ENCODE peak calls at places on chromosomes 5 and 9, in five cellular contexts. X is upper lobe of left lung, N is uterus, O is osteoblast, T is ovary. S is an unnamed sample. For H3K36me3, the result is how much of the 10 kb centered on the place peaks cover.

GRCh38 chr9:13841801-13842462 is 472.0 kb downstream of the NFIB start:
- DNase-seq in O (no peak), X (no peak), T (no peak), N (no peak), S (no peak)

GRCh38 chr5:73728493-73729273 is 102.7 kb downstream of the ARHGEF28 start:
- DNase-seq in N (no peak), X (no peak), O (no peak), T (peak), S (peak)

GRCh38 chr9:97529363-97530076 is 28.1 kb downstream of the TMOD1 start:
- DNase-seq in T (peak), O (no peak), N (peak), X (peak), S (no peak)

GRCh38 chr9:114156658-114157421 is 1.5 kb downstream of the COL27A1 start:
- DNase-seq in O (peak), N (peak), T (peak), X (peak), S (peak)

GRCh38 chr9:19642256-19642655 is 146.6 kb downstream of the SLC24A2 start:
- DNase-seq in N (no peak), X (no peak), O (no peak), T (no peak), S (no peak)

GRCh38 chr5:159792180-159792579 is 124.1 kb upstream of the ADRA1B start:
- DNase-seq in O (no peak), N (no peak), T (no peak), X (no peak), S (no peak)

GRCh38 chr5:106290841-106291240 is 1379.9 kb downstream of the EFNA5 start:
- DNase-seq in X (no peak), T (no peak), O (no peak), N (no peak), S (no peak)

GRCh38 chr5:60023255-60023654 is 129.7 kb upstream of the PDE4D start:
- DNase-seq in O (no peak), N (no peak), T (no peak), X (no peak), S (no peak)

GRCh38 chr5:135331612-135332011 is 67.4 kb downstream of the MACROH2A1 start:
- DNase-seq in X (no peak), T (no peak), N (no peak), O (no peak), S (no peak)

GRCh38 chr5:6592611-6593010 is 40.2 kb downstream of the NSUN2 start:
- DNase-seq in N (no peak), X (no peak), O (peak), T (no peak), S (no peak)

GRCh38 chr9:110887276-110887675 is 151.0 kb downstream of the LPAR1 start:
- DNase-seq in T (no peak), X (no peak), O (no peak), N (no peak), S (no peak)

GRCh38 chr9:91840469-91840868 is 109.6 kb downstream of the ROR2 start:
- DNase-seq in T (no peak), N (no peak), O (no peak), X (no peak), S (no peak)

GRCh38 chr5:173832386-173832785 is 55.8 kb upstream of the CPEB4 start:
- DNase-seq in T (no peak), N (no peak), O (no peak), X (no peak), S (no peak)

GRCh38 chr9:127279717-127280285 is 15.2 kb downstream of the GARNL3 start:
- DNase-seq in X (no peak), N (no peak), O (no peak), T (no peak), S (peak)

GRCh38 chr9:107681988-107682387 is 192.4 kb upstream of the KLF4 start:
- DNase-seq in X (no peak), O (no peak), T (no peak), N (no peak), S (no peak)

GRCh38 chr5:72013741-72014703 is 93.3 kb upstream of the MAP1B start:
- DNase-seq in T (no peak), O (peak), N (no peak), X (no peak), S (peak)

GRCh38 chr9:107044872-107045271 is 181.9 kb downstream of the ZNF462 start:
- DNase-seq in O (peak), T (no peak), X (no peak), N (no peak), S (no peak)

GRCh38 chr5:58794875-58795274 is 212.0 kb downstream of the RAB3C start:
- DNase-seq in N (no peak), X (no peak), O (no peak), T (no peak), S (no peak)

GRCh38 chr5:21685016-21685415 is 1168.1 kb downstream of the CDH12 start:
- DNase-seq in X (no peak), N (no peak), T (no peak), O (no peak), S (no peak)

GRCh38 chr5:179914032-179914755 is 6.5 kb upstream of the TBC1D9B start:
- DNase-seq in O (peak), N (no peak), X (peak), T (no peak), S (no peak)

GRCh38 chr9:33165263-33166151 is 1.6 kb downstream of the B4GALT1 start:
- DNase-seq in T (peak), N (peak), X (peak), O (peak), S (peak)

GRCh38 chr5:79792518-79792917 is 102.9 kb downstream of the CMYA5 start:
- DNase-seq in X (no peak), N (no peak), T (no peak), O (no peak), S (no peak)

GRCh38 chr5:1750469-1750868 is 49.2 kb downstream of the MRPL36 start:
- DNase-seq in O (peak), N (no peak), T (no peak), X (peak), S (no peak)

GRCh38 chr9:36749461-36749860 is 176.8 kb downstream of the MELK start:
- DNase-seq in X (no peak), T (no peak), N (no peak), O (no peak), S (no peak)

GRCh38 chr9:530681-531080 is 310.8 kb upstream of the DMRT1 start:
- DNase-seq in N (no peak), T (no peak), O (no peak), X (peak), S (peak)

GRCh38 chr5:172740483-172741205 is 30.4 kb downstream of the DUSP1 start:
- DNase-seq in T (no peak), N (peak), O (peak), X (peak), S (peak)

GRCh38 chr9:109862452-109862851 is 82.5 kb downstream of the PALM2AKAP2 start:
- DNase-seq in T (no peak), N (no peak), X (no peak), O (no peak), S (no peak)

GRCh38 chr9:117704024-117704575 is at the start of gene TLR4:
- DNase-seq in T (peak), X (peak), N (peak), O (peak), S (peak)

GRCh38 chr9:115653231-115653630 is 500.4 kb upstream of the PAPPA start:
- DNase-seq in X (no peak), O (no peak), T (no peak), N (no peak), S (no peak)

GRCh38 chr5:128905225-128906110 is 59.8 kb upstream of the SLC27A6 start:
- DNase-seq in O (no peak), T (no peak), X (no peak), N (peak), S (peak)

GRCh38 chr9:78103971-78104433 is 72.4 kb upstream of the GNAQ start:
- DNase-seq in O (no peak), X (peak), T (no peak), N (no peak), S (peak)

GRCh38 chr5:56339732-56340131 is 106.6 kb upstream of the ANKRD55 start:
- DNase-seq in T (no peak), N (no peak), O (no peak), X (no peak), S (no peak)

GRCh38 chr9:34550016-34550680 is 27.4 kb upstream of the ENHO start:
- DNase-seq in X (peak), O (peak), N (no peak), T (no peak), S (no peak)

GRCh38 chr5:107594253-107595045 is 76.3 kb downstream of the EFNA5 start:
- DNase-seq in T (no peak), N (no peak), O (no peak), X (no peak), S (no peak)

GRCh38 chr5:41871866-41872265 is 1.6 kb upstream of the OXCT1 start:
- DNase-seq in N (peak), O (peak), T (no peak), X (no peak), S (no peak)

GRCh38 chr5:144421411-144421810 is 250.7 kb downstream of the KCTD16 start:
- DNase-seq in X (no peak), N (no peak), T (no peak), O (no peak), S (no peak)

GRCh38 chr9:86324308-86324707 is 29.9 kb downstream of the TUT7 start:
- DNase-seq in O (no peak), T (no peak), X (no peak), N (no peak), S (no peak)

DNA sequence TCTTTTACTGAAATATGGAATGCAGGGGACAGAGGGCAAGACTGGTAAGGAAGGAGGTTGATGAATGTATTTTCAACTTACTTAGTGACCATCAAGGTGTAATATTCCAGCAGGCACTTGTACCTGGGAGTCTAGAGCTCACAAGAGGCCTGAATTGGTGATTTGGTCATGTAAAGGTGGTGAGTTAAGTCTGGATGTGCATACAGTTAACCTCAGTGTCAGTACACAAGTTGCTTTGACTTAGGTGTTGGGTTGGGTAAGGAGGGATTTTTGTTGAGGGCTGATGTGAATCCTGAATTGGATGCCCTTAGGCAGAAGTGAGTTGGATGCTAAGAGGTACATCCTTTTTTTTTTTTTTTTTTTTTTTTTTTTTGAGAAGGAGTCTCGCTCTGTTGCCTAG is 7.4 kb downstream of the SREK1 start:
- DNase-seq in O (no peak), N (no peak), X (no peak), T (no peak), S (no peak)
- H3K36me3 ChIP-seq in O (under half), N (under half), X (under half), T (under half), S (under half)

DNA sequence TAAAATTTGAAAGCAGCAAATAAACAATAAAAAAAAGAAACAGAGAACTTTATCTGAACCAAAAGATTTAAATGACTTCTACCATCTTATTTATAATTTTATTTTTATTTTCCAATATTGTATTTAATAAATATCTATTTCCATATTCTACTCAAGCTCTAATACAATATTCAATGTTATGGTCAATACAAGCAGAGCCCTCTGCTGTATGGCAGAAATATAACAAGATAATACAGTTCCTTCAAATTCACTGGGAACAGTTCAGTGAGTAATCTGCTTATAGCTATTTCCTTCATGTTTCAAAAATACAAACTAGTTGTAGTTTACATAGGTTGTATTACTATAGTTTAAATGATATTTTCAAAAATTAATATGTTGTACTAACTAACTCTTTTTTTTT is 332.7 kb downstream of the PRDM9 start:
- DNase-seq in O (no peak), N (no peak), X (no peak), T (no peak), S (no peak)
- TF ChIP-seq CTCF in O (no peak), N (no peak), X (no peak), T (no peak), S (no peak)

GRCh38 chr9:99801775-99802174 is 19.9 kb upstream of the NR4A3 start:
- DNase-seq in N (no peak), X (no peak), T (no peak), O (no peak), S (no peak)
- H3K36me3 ChIP-seq in N (under half), X (under half), T (under half), O (under half), S (under half)

GRCh38 chr9:137217276-137218211 is 4.5 kb downstream of the RNF208 start:
- DNase-seq in X (peak), O (no peak), N (no peak), T (peak), S (peak)
- TF ChIP-seq CTCF in X (no peak), O (no peak), N (no peak), T (no peak), S (no peak)

DNA sequence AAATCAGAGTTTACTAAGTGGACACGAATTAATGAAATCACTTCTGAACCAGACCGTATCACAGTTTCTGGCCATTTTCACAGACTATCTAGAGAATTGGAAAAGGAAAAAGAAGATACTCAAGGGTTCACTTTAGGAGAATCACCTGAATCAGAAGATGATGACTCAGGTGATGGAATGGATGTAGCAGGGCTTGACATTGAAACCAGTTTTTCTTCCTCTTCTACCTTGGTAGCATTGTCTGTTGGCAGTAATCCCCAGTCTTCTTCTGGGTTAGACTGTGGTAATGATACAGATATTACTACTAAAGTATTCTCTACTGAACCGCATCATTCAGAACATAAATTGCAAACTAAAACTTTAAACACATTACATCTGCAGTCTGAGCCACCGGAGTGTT is 38.5 kb downstream of the ICE1 start:
- DNase-seq in T (no peak), O (no peak), X (no peak), N (no peak), S (no peak)
- H3K36me3 ChIP-seq in T (under half), O (half or more), X (half or more), N (under half), S (under half)

GRCh38 chr5:96875805-96876291 is 452 bp upstream of the ERAP2 start:
- DNase-seq in T (no peak), N (no peak), O (no peak), X (no peak), S (no peak)
- TF ChIP-seq CTCF in T (no peak), N (no peak), O (no peak), X (no peak), S (no peak)

GRCh38 chr9:93028448-93029006 is 30.0 kb upstream of the SUSD3 start:
- DNase-seq in T (no peak), O (peak), X (peak), N (no peak), S (no peak)
- H3K36me3 ChIP-seq in T (under half), O (under half), X (under half), N (under half), S (under half)

GRCh38 chr9:134032456-134033222 is 7.4 kb downstream of the BRD3OS start:
- DNase-seq in N (no peak), O (peak), X (no peak), T (no peak), S (no peak)

GRCh38 chr9:134033516-134034214 is 8.4 kb downstream of the BRD3OS start:
- DNase-seq in X (no peak), O (peak), N (no peak), T (no peak), S (no peak)

GRCh38 chr9:134029248-134030226 is 4.3 kb downstream of the BRD3OS start:
- DNase-seq in X (no peak), O (peak), T (no peak), N (no peak), S (no peak)

GRCh38 chr9:134031071-134031470 is 5.8 kb downstream of the BRD3OS start:
- DNase-seq in T (no peak), O (no peak), N (no peak), X (no peak), S (no peak)

DNA sequence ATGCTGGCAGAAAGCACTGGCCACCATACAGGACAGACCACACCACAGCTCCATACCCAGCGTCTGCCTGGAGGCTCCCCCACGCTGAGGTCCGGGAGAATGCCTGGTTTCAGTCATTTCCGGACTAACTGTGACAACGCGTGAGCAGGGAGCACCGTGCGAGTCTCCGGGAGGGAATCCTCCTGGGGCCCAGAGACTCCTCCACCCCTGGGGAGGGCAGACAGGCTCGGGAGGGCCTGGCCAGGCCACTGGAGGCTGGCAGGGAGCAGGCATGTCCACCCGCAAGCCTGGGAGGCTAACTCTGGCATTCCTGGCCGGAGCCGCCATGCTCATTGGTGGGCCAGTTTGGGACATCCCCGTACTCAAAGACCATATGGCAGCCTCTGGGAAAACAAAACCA is 6.5 kb downstream of the BRD3OS start:
- DNase-seq in O (peak), T (no peak), X (no peak), N (no peak), S (no peak)
- TF ChIP-seq CTCF in O (no peak), T (no peak), X (no peak), N (no peak), S (no peak)

DNA sequence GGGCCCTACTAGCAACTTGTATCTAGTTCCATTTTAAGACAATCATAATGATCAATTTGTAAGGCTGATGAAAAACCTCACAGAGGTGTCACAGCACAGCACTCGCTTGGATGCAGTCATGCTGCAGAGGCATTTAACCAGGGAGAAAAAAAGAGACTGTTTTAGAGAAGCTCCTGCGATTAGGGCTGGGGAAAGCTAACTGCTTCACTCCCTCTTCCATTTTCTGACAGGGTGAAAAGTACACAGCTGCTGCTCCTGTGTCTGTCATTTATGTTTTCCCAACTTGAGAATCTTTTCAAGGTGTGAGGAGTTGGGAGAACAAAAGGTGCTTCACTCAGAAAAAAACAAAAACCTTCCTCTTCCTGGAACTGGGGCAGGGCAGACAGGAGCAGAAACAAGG is 106.3 kb downstream of the CDK5RAP2 start:
- DNase-seq in O (no peak), N (no peak), X (no peak), T (no peak), S (no peak)
- H3K36me3 ChIP-seq in O (under half), N (under half), X (under half), T (under half), S (under half)

GRCh38 chr5:113187879-113188278 is 211.3 kb downstream of the DCP2 start:
- DNase-seq in N (no peak), O (no peak), X (no peak), T (no peak), S (no peak)

GRCh38 chr5:113189291-113189690 is 212.7 kb downstream of the DCP2 start:
- DNase-seq in O (no peak), N (no peak), X (no peak), T (no peak), S (no peak)

GRCh38 chr5:113183694-113184093 is 207.1 kb downstream of the DCP2 start:
- DNase-seq in O (no peak), N (no peak), X (no peak), T (no peak), S (no peak)

GRCh38 chr5:113188454-113188853 is 211.9 kb downstream of the DCP2 start:
- DNase-seq in T (no peak), O (no peak), N (no peak), X (no peak), S (no peak)

DNA sequence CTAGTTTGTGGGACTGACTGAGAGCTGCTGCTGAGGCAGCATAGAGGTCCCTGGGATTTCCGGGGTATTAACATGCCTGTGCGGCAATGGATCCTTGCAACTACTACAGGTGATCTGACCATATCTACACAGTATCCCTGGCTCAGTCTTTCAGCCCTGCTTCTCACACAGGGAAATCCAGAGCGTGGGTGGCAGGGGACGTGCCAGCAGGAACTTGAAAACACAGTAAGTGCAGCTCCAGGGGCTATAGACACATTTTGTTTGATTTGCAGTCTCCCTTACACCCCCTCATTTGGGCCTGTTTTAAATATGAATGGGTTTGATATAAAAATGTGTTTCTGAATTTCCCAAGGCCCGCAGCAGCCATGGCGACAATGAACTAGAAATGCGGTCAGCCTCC is 209.5 kb downstream of the DCP2 start:
- DNase-seq in O (no peak), T (no peak), N (no peak), X (no peak), S (no peak)
- TF ChIP-seq CTCF in O (no peak), T (no peak), N (no peak), X (no peak), S (no peak)